ENCODE peak calls at places on chromosome X, in nine cellular contexts. K is brain microvascular endothelial cell, E is AG10803, G is colonic mucosa, I is pancreas, T is esophagus squamous epithelium, J is lower leg skin, C is IMR-90, D is fibroblast of pulmonary artery. M is an unnamed sample.

GRCh38 chrX:1074755-1075154 is 137.7 kb downstream of the CRLF2 start:
- DNase-seq in I (no peak), T (no peak), E (no peak), K (no peak), J (no peak), D (no peak), G (no peak), C (no peak), M (no peak)

GRCh38 chrX:93932471-93933220 is 258.6 kb downstream of the FAM133A start:
- DNase-seq in C (no peak), T (no peak), E (no peak), K (no peak), J (no peak), I (no peak), D (no peak), G (no peak), M (no peak)

GRCh38 chrX:30183554-30183953 is 31.8 kb upstream of the MAGEB2 start:
- DNase-seq in I (no peak), C (peak), E (no peak), J (no peak), T (no peak), D (peak), G (no peak), K (no peak), M (no peak)

GRCh38 chrX:104136241-104137019 is 20.4 kb downstream of the SLC25A53 start:
- DNase-seq in D (peak), I (peak), C (peak), G (peak), J (peak), T (no peak), E (peak), K (peak), M (peak)

GRCh38 chrX:24761306-24761705 is 67.6 kb downstream of the POLA1 start:
- DNase-seq in G (no peak), K (no peak), T (no peak), I (no peak), E (no peak), J (no peak), C (no peak), D (no peak), M (no peak)

GRCh38 chrX:45697591-45697990 is 496.9 kb upstream of the DIPK2B start:
- DNase-seq in K (peak), E (peak), G (no peak), C (peak), J (no peak), D (peak), T (no peak), I (no peak), M (no peak)

GRCh38 chrX:120144178-120144844 is 14.1 kb upstream of the RHOXF2 start:
- DNase-seq in G (no peak), T (no peak), I (no peak), E (no peak), K (no peak), D (no peak), C (no peak), J (no peak), M (no peak)

GRCh38 chrX:7270018-7270417 is 122.1 kb upstream of the PUDP start:
- DNase-seq in E (peak), K (no peak), D (no peak), T (no peak), C (peak), I (no peak), J (no peak), G (no peak), M (no peak)

GRCh38 chrX:41543022-41543421 is 95.9 kb downstream of the NYX start:
- DNase-seq in I (no peak), D (no peak), C (no peak), G (no peak), E (no peak), K (no peak), T (no peak), J (no peak), M (no peak)

GRCh38 chrX:54087661-54088060 is 43.4 kb upstream of the PHF8 start:
- DNase-seq in T (no peak), E (peak), J (no peak), K (no peak), I (no peak), D (no peak), C (no peak), G (no peak), M (no peak)

GRCh38 chrX:150869450-150869849 is 29.0 kb downstream of the CD99L2 start:
- DNase-seq in C (no peak), I (no peak), K (no peak), E (no peak), T (no peak), D (no peak), G (no peak), J (no peak), M (no peak)

GRCh38 chrX:24945009-24945408 is 70.8 kb downstream of the ARX start:
- DNase-seq in D (no peak), J (no peak), C (no peak), K (no peak), G (no peak), I (no peak), T (no peak), E (no peak), M (no peak)

GRCh38 chrX:9862953-9863352 is 76.7 kb downstream of the SHROOM2 start:
- DNase-seq in C (no peak), T (no peak), E (no peak), G (no peak), K (no peak), J (no peak), I (no peak), D (no peak), M (no peak)

GRCh38 chrX:104254442-104255115 is at the start of gene ESX1:
- DNase-seq in C (no peak), G (no peak), D (no peak), E (peak), K (no peak), J (no peak), I (no peak), T (no peak), M (no peak)

GRCh38 chrX:68837119-68837518 is 8.3 kb downstream of the EFNB1 start:
- DNase-seq in C (no peak), E (no peak), G (no peak), D (no peak), K (no peak), J (no peak), I (no peak), T (no peak), M (no peak)

GRCh38 chrX:20144491-20144890 is 2.9 kb upstream of the EIF1AX start:
- DNase-seq in D (peak), K (peak), I (no peak), T (no peak), J (no peak), G (no peak), E (peak), C (peak), M (no peak)

GRCh38 chrX:79366888-79367749 is at the start of gene ITM2A:
- DNase-seq in E (no peak), D (peak), C (no peak), I (peak), K (no peak), J (peak), T (no peak), G (peak), M (peak)

GRCh38 chrX:84363674-84364073 is 138.6 kb downstream of the HDX start:
- DNase-seq in J (no peak), D (peak), C (no peak), K (no peak), G (no peak), I (no peak), T (no peak), E (peak), M (no peak)

GRCh38 chrX:67619253-67619652 is 75.4 kb downstream of the AR start:
- DNase-seq in G (no peak), D (peak), C (peak), T (no peak), J (no peak), I (no peak), K (peak), E (peak), M (no peak)

GRCh38 chrX:132023896-132024386 is 839 bp downstream of the STK26 start:
- DNase-seq in G (peak), J (no peak), T (no peak), D (no peak), E (no peak), C (no peak), I (no peak), K (no peak), M (peak)

GRCh38 chrX:40908857-40909475 is 173.6 kb upstream of the MED14 start:
- DNase-seq in J (no peak), D (peak), E (peak), C (peak), I (no peak), T (no peak), K (peak), G (no peak), M (no peak)

GRCh38 chrX:138710311-138710791 is 1.2 kb downstream of the FGF13 start:
- DNase-seq in J (no peak), E (no peak), I (no peak), K (no peak), G (no peak), T (no peak), C (no peak), D (no peak), M (no peak)

GRCh38 chrX:12988797-12989196 is 13.9 kb downstream of the TMSB4X start:
- DNase-seq in D (peak), J (no peak), T (no peak), G (no peak), C (peak), I (no peak), E (peak), K (peak), M (no peak)

GRCh38 chrX:154482786-154483185 is 3.6 kb downstream of the UBL4A start:
- DNase-seq in C (no peak), K (no peak), E (no peak), J (no peak), G (no peak), I (no peak), T (no peak), D (no peak), M (no peak)

GRCh38 chrX:154483325-154483724 is 3.1 kb downstream of the UBL4A start:
- DNase-seq in C (no peak), E (no peak), G (no peak), I (no peak), T (no peak), J (no peak), K (no peak), D (no peak), M (no peak)

GRCh38 chrX:154485150-154486051 is 1.0 kb downstream of the UBL4A start:
- DNase-seq in T (no peak), J (no peak), K (no peak), E (no peak), G (peak), C (no peak), D (no peak), I (no peak), M (no peak)

GRCh38 chrX:154486052-154486395 is 391 bp downstream of the UBL4A start:
- DNase-seq in J (no peak), D (no peak), T (no peak), I (peak), C (no peak), G (peak), E (no peak), K (no peak), M (peak)

GRCh38 chrX:154484255-154485149 is 1.9 kb downstream of the UBL4A start:
- DNase-seq in T (no peak), E (no peak), C (no peak), K (no peak), I (no peak), D (no peak), G (peak), J (no peak), M (no peak)
- TF ChIP-seq CTCF in T (no peak), E (no peak), C (no peak), K (no peak), I (no peak), D (no peak), G (no peak), J (no peak), M (no peak)

DNA sequence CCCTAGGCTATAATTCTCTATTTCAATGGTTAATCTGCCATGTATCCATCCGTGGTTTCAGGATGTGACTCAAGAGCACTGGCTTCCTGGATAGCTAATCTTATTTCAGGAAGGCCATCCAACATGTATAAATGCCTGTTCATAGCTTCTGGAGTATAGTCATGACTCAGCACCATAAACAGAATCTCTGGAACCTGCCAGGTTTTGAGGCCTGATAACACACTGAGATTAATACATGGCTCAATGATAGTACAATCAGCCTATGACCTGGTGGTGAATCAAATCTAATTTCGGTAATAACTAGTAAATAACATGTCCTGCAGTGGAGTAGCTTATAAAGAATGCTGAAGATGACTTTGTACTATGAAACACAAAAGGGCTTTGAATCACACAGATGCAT is 5.7 kb upstream of the IL13RA2 start:
- DNase-seq in T (no peak), C (peak), I (no peak), D (peak), E (peak), J (no peak), G (no peak), K (peak), M (no peak)
- H3K4me3 ChIP-seq in T (no peak), C (no peak), I (no peak), D (no peak), E (no peak), J (no peak), G (no peak), K (no peak), M (no peak)

GRCh38 chrX:18210470-18210869 is 10.2 kb downstream of the BEND2 start:
- DNase-seq in G (no peak), J (no peak), E (peak), T (no peak), K (no peak), D (peak), C (peak), I (no peak), M (no peak)
- TF ChIP-seq CTCF in G (no peak), J (no peak), E (no peak), T (no peak), K (no peak), D (no peak), C (peak), I (no peak), M (no peak)

DNA sequence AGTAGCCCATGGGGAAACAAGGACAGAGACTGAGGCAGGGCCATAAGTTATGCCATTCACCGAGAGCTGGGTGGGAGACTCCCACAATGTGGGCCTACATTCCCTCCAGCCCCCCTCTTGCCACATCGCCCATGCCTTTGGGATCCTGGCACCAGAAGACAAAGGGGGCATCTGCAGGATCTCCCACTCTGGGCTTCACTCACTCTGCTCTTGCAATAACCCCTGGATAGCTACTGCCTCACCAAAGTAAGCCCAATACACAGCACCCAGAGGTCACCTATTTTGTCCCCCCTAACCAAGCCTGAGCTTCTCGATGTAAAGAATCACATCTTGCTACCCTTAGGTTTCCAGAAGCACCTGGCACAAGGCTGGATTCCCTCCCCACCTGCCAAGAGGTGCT is 741 bp upstream of the RTL5 start:
- DNase-seq in D (no peak), C (no peak), K (no peak), E (no peak), I (no peak), J (no peak), T (no peak), G (no peak), M (no peak)
- H3K4me3 ChIP-seq in D (peak), C (peak), K (peak), E (peak), I (no peak), J (no peak), T (peak), G (no peak), M (no peak)

GRCh38 chrX:118255921-118256320 is 90.0 kb upstream of the WDR44 start:
- DNase-seq in E (no peak), K (no peak), D (no peak), I (no peak), G (no peak), T (no peak), J (no peak), C (no peak), M (no peak)

GRCh38 chrX:118251251-118251650 is 94.7 kb upstream of the WDR44 start:
- DNase-seq in D (no peak), T (no peak), I (no peak), E (peak), G (no peak), K (peak), C (peak), J (peak), M (no peak)

GRCh38 chrX:118252967-118253366 is 92.9 kb upstream of the WDR44 start:
- DNase-seq in E (no peak), T (no peak), K (no peak), I (no peak), C (no peak), J (no peak), G (no peak), D (no peak), M (no peak)

GRCh38 chrX:118257781-118258180 is 88.1 kb upstream of the WDR44 start:
- DNase-seq in G (no peak), C (no peak), K (no peak), J (no peak), T (no peak), D (no peak), I (no peak), E (no peak), M (no peak)

GRCh38 chrX:118254611-118255010 is 91.3 kb upstream of the WDR44 start:
- DNase-seq in D (peak), J (peak), I (peak), E (peak), G (peak), K (peak), T (no peak), C (peak), M (peak)
- TF ChIP-seq CTCF in D (peak), J (no peak), I (peak), E (peak), G (peak), K (peak), T (no peak), C (peak), M (peak)

GRCh38 chrX:39853417-39853816 is 244.3 kb downstream of the BCOR start:
- DNase-seq in D (no peak), C (no peak), J (no peak), T (no peak), E (no peak), K (no peak), I (no peak), G (no peak), M (no peak)

GRCh38 chrX:39852496-39852895 is 245.3 kb downstream of the BCOR start:
- DNase-seq in I (no peak), J (no peak), C (no peak), G (no peak), D (no peak), K (no peak), E (no peak), T (no peak), M (no peak)

GRCh38 chrX:39856472-39857121 is 241.2 kb downstream of the BCOR start:
- DNase-seq in C (no peak), T (no peak), D (no peak), E (no peak), K (no peak), G (no peak), J (no peak), I (no peak), M (no peak)

GRCh38 chrX:39855748-39856129 is 242.0 kb downstream of the BCOR start:
- DNase-seq in G (peak), T (peak), I (no peak), C (peak), E (no peak), K (peak), D (no peak), J (peak), M (peak)

GRCh38 chrX:39854772-39855747 is 242.7 kb downstream of the BCOR start:
- DNase-seq in D (no peak), C (no peak), I (no peak), G (no peak), T (no peak), K (no peak), J (no peak), E (no peak), M (peak)
- H3K4me3 ChIP-seq in D (no peak), C (no peak), I (no peak), G (no peak), T (peak), K (no peak), J (no peak), E (no peak), M (peak)

GRCh38 chrX:49767231-49767630 is 61.9 kb upstream of the PAGE4 start:
- DNase-seq in D (peak), K (no peak), I (no peak), C (no peak), T (no peak), E (peak), J (no peak), G (no peak), M (no peak)

GRCh38 chrX:49761481-49761880 is 65.7 kb upstream of the PAGE1 start:
- DNase-seq in E (peak), C (peak), G (no peak), J (no peak), D (peak), T (no peak), I (no peak), K (no peak), M (no peak)

GRCh38 chrX:49756692-49757091 is 60.9 kb upstream of the PAGE1 start:
- DNase-seq in T (no peak), E (no peak), G (no peak), K (no peak), I (no peak), J (no peak), D (no peak), C (no peak), M (no peak)

GRCh38 chrX:49760288-49760885 is 64.6 kb upstream of the PAGE1 start:
- DNase-seq in G (no peak), I (no peak), T (no peak), D (peak), J (no peak), E (no peak), K (no peak), C (no peak), M (no peak)

DNA sequence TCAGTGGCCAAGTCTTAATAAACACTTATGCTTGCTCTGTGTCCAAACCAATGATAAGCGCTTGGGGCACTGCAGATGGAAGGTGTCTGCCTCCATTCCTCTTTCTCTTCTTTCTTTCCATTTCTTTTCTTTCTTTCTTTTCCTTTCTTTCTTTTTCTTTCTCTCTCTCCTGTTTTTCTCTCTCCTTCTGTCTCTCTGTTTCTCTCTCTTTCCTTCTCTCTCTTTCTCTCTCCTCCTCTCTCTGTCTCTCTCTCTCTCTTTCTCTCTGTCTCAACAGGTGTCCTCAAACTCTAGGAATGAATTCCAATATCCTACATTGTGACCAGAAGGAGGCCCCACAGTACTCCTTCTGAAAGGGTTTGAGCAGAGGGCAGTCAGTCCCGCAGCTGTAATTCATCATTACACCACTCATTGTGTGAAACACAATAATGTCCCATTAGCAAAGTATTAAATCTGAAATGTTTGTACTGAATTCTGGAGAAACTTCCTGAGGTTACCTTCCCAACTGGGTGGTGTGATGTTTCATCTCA is 66.5 kb upstream of the PAGE1 start:
- DNase-seq in C (no peak), E (no peak), T (no peak), G (no peak), I (no peak), D (no peak), J (no peak), K (no peak), M (no peak)
- TF ChIP-seq CTCF in C (no peak), E (no peak), T (no peak), G (no peak), I (no peak), D (no peak), J (no peak), K (no peak), M (no peak)

DNA sequence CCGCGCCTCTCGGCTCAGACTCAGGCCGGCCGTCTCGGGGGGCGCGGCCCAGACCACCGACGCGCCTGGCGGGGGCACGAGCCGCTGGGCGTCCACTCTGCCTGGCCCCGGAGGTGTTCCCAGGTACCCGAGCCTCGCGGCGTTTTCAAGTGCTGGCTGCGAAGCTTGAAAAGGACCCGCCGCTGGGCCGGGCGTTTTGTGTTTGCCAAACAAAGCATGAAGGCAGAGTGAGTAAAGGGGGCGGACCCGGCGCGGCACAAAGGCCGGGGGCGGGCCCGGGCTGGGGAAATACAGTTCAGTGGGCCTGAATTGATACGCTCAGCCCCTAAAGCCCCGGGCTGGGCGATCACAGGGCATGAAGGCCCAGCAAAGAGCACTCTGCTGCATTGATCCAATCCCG is 65.4 kb downstream of the SOX3 start:
- DNase-seq in C (no peak), D (no peak), G (no peak), T (no peak), E (no peak), I (peak), K (no peak), J (no peak), M (no peak)
- H3K4me3 ChIP-seq in C (no peak), D (no peak), G (no peak), T (peak), E (no peak), I (no peak), K (peak), J (no peak), M (no peak)